ENCODE peak calls at places on chromosome 6, in six cellular contexts. J, X, M, I, C and K are unnamed samples.

GRCh38 chr6:16130932-16131387 is 2.1 kb downstream of the MYLIP start:
- DNase-seq in C (peak; percentile 70), M (peak; percentile 87), I (peak; percentile 80), J (peak; percentile 78), X (no peak), K (no peak)

GRCh38 chr6:104613416-104614001 is 246.2 kb downstream of the HACE1 start:
- DNase-seq in C (no peak), X (no peak), I (no peak), J (peak; percentile 28), M (no peak), K (no peak)

GRCh38 chr6:84309336-84309735 is 81.9 kb upstream of the CEP162 start:
- DNase-seq in M (no peak), I (no peak), J (no peak), C (no peak), X (no peak), K (no peak)

GRCh38 chr6:56764081-56764566 is 121.4 kb upstream of the DST start:
- DNase-seq in J (peak; percentile 64), M (peak; percentile 63), I (no peak), C (no peak), X (no peak), K (no peak)

GRCh38 chr6:119241124-119241491 is 108.5 kb downstream of the MAN1A1 start:
- DNase-seq in J (peak; percentile 43), X (no peak), I (no peak), M (peak; percentile 82), C (no peak), K (no peak)

GRCh38 chr6:135212020-135212806 is 31.1 kb downstream of the MYB start:
- DNase-seq in J (no peak), C (no peak), I (no peak), X (no peak), M (peak; percentile 28), K (no peak)

GRCh38 chr6:145189836-145190235 is 545.5 kb downstream of the EPM2A start:
- DNase-seq in M (no peak), C (no peak), I (no peak), J (no peak), X (no peak), K (no peak)

GRCh38 chr6:134247271-134247833 is 70.6 kb downstream of the SGK1 start:
- DNase-seq in X (no peak), C (no peak), M (no peak), J (no peak), I (no peak), K (no peak)

GRCh38 chr6:82904860-82905259 is 160.8 kb downstream of the UBE3D start:
- DNase-seq in J (no peak), I (no peak), C (no peak), M (no peak), X (no peak), K (no peak)

GRCh38 chr6:17505062-17505476 is 95.0 kb upstream of the FAM8A1 start:
- DNase-seq in C (no peak), I (no peak), X (no peak), J (peak; percentile 14), M (peak; percentile 21), K (no peak)

GRCh38 chr6:19805146-19805515 is 32.0 kb upstream of the ID4 start:
- DNase-seq in I (no peak), J (peak; percentile 35), X (no peak), C (no peak), M (peak; percentile 16), K (no peak)

GRCh38 chr6:92479821-92480220 is 939.5 kb downstream of the EPHA7 start:
- DNase-seq in C (no peak), X (no peak), J (no peak), I (no peak), M (peak; percentile 3), K (no peak)

GRCh38 chr6:51330971-51331370 is 512.3 kb downstream of the TFAP2B start:
- DNase-seq in M (no peak), X (no peak), I (no peak), J (no peak), C (no peak), K (no peak)

GRCh38 chr6:71228461-71229041 is 60.1 kb upstream of the OGFRL1 start:
- DNase-seq in J (peak; percentile 35), C (no peak), M (no peak), I (no peak), X (no peak), K (no peak)

GRCh38 chr6:134176283-134176975 is 124.0 kb upstream of the SLC2A12 start:
- DNase-seq in J (peak; percentile 35), X (peak; percentile 60), I (peak; percentile 56), C (peak; percentile 59), M (peak; percentile 48), K (peak; percentile 67)

GRCh38 chr6:106883808-106884262 is 90.7 kb downstream of the CD24 start:
- DNase-seq in M (no peak), X (no peak), I (peak; percentile 14), J (no peak), C (no peak), K (no peak)
- TF ChIP-seq CTCF in M (no peak), X (no peak), I (no peak), J (no peak), C (no peak), K (no peak)

DNA sequence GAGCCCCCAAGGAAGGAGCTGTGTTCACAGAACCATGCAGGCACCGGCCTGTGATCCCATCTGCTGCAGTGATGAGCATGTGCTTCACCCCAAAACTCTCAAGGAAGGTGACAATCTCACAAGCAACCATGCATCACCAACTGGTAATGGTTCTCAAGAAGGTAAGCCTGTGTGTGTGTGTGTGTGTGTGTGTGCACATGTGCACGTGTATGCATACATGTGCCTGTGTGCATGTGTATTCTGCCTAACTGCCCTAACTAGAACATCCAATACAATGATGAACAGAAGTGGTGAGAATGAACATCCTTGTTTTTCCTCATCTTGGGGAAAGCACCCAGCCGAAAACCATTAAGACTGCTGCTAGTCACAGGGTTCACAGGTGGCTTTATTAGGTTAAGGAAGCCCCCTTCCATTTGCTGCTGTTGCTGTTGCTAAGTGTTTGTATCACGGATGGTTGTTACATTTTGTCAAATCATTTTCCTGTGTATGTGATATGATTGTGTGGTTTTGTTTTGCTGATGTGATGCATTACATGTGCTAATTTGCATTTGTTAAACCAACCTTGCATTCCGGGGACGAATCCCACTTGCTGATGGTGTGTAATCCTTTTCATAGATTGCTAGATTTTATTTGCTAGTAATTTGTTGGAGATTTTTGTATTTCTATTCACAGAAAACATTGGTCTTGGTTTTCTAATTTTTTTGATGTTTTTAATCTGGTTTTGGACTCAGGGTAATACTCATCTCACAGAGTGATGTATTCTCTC is 168.0 kb downstream of the WDR27 start:
- DNase-seq in X (no peak), J (no peak), C (no peak), M (no peak), I (no peak), K (no peak)
- TF ChIP-seq CTCF in X (no peak), J (no peak), C (no peak), M (no peak), I (no peak), K (no peak)

GRCh38 chr6:155645328-155645727 is 189.7 kb upstream of the NOX3 start:
- DNase-seq in I (no peak), X (no peak), C (no peak), M (peak; percentile 2), J (peak; percentile 38), K (no peak)
- TF ChIP-seq CTCF in I (no peak), X (no peak), C (no peak), M (no peak), J (no peak), K (no peak)

GRCh38 chr6:79586548-79586947 is 44.6 kb upstream of the SH3BGRL2 start:
- DNase-seq in I (peak; percentile 20), C (no peak), M (peak; percentile 55), J (peak; percentile 59), X (no peak), K (no peak)
- TF ChIP-seq CTCF in I (peak; percentile 59), C (no peak), M (peak; percentile 69), J (peak; percentile 70), X (peak; percentile 38), K (peak; percentile 81)